ENCODE peak calls at places on chromosomes 11 and 22, in seven cellular contexts. One of them, this sample, is unnamed.

GRCh38 chr11:2521081-2521480 is 76.3 kb downstream of the KCNQ1 start:
- DNase-seq in activated CD8-positive, alpha-beta T cell treated with anti-CD3 and anti-CD28 coated beads for 36 hours: no peak
- DNase-seq in breast epithelium: peak; percentile 44
- DNase-seq in body of pancreas: peak; percentile 8
- DNase-seq in HepG2: no peak
- DNase-seq in heart left ventricle: no peak
- DNase-seq in HCT116: no peak
- DNase-seq in this sample: no peak

GRCh38 chr11:35367491-35367890 is 51.9 kb downstream of the SLC1A2 start:
- DNase-seq in body of pancreas: no peak
- DNase-seq in HCT116: no peak
- DNase-seq in HepG2: no peak
- DNase-seq in breast epithelium: no peak
- DNase-seq in activated CD8-positive, alpha-beta T cell treated with anti-CD3 and anti-CD28 coated beads for 36 hours: no peak
- DNase-seq in heart left ventricle: no peak
- DNase-seq in this sample: no peak

GRCh38 chr11:63961608-63962412 is 12.6 kb upstream of the COX8A start:
- DNase-seq in breast epithelium: no peak
- DNase-seq in HCT116: no peak
- DNase-seq in body of pancreas: no peak
- DNase-seq in HepG2: peak; percentile 46
- DNase-seq in activated CD8-positive, alpha-beta T cell treated with anti-CD3 and anti-CD28 coated beads for 36 hours: peak; percentile 35
- DNase-seq in heart left ventricle: no peak
- DNase-seq in this sample: peak; percentile 47

GRCh38 chr22:36237462-36238347 is 1.6 kb downstream of the APOL2 start:
- DNase-seq in HCT116: no peak
- DNase-seq in activated CD8-positive, alpha-beta T cell treated with anti-CD3 and anti-CD28 coated beads for 36 hours: peak; percentile 38
- DNase-seq in HepG2: no peak
- DNase-seq in breast epithelium: no peak
- DNase-seq in heart left ventricle: peak; percentile 34
- DNase-seq in body of pancreas: no peak
- DNase-seq in this sample: peak; percentile 52

GRCh38 chr22:46071451-46072029 is 78.8 kb upstream of the PPARA start:
- DNase-seq in HepG2: no peak
- DNase-seq in body of pancreas: peak; percentile 94
- DNase-seq in heart left ventricle: peak; percentile 95
- DNase-seq in breast epithelium: peak; percentile 96
- DNase-seq in HCT116: peak; percentile 80
- DNase-seq in activated CD8-positive, alpha-beta T cell treated with anti-CD3 and anti-CD28 coated beads for 36 hours: peak; percentile 67
- DNase-seq in this sample: no peak

GRCh38 chr11:128289048-128289447 is 298.3 kb downstream of the ETS1 start:
- DNase-seq in HCT116: no peak
- DNase-seq in heart left ventricle: no peak
- DNase-seq in breast epithelium: no peak
- DNase-seq in activated CD8-positive, alpha-beta T cell treated with anti-CD3 and anti-CD28 coated beads for 36 hours: peak; percentile 78
- DNase-seq in HepG2: no peak
- DNase-seq in body of pancreas: no peak
- DNase-seq in this sample: peak; percentile 26

GRCh38 chr11:116990061-116990473 is 108.2 kb downstream of the SIK3 start:
- DNase-seq in body of pancreas: no peak
- DNase-seq in activated CD8-positive, alpha-beta T cell treated with anti-CD3 and anti-CD28 coated beads for 36 hours: no peak
- DNase-seq in HCT116: no peak
- DNase-seq in breast epithelium: no peak
- DNase-seq in heart left ventricle: peak; percentile 28
- DNase-seq in HepG2: peak; percentile 90
- DNase-seq in this sample: no peak

GRCh38 chr22:44403930-44404329 is 91.2 kb upstream of the SHISAL1 start:
- DNase-seq in breast epithelium: peak; percentile 33
- DNase-seq in HepG2: no peak
- DNase-seq in HCT116: no peak
- DNase-seq in body of pancreas: no peak
- DNase-seq in activated CD8-positive, alpha-beta T cell treated with anti-CD3 and anti-CD28 coated beads for 36 hours: no peak
- DNase-seq in heart left ventricle: peak; percentile 20
- DNase-seq in this sample: no peak

GRCh38 chr11:32891657-32892354 is 805 bp upstream of the QSER1 start:
- DNase-seq in breast epithelium: no peak
- DNase-seq in heart left ventricle: no peak
- DNase-seq in body of pancreas: no peak
- DNase-seq in HCT116: no peak
- DNase-seq in activated CD8-positive, alpha-beta T cell treated with anti-CD3 and anti-CD28 coated beads for 36 hours: no peak
- DNase-seq in HepG2: no peak
- DNase-seq in this sample: no peak

GRCh38 chr11:31262761-31263160 is 106.8 kb downstream of the DCDC1 start:
- DNase-seq in heart left ventricle: no peak
- DNase-seq in body of pancreas: no peak
- DNase-seq in activated CD8-positive, alpha-beta T cell treated with anti-CD3 and anti-CD28 coated beads for 36 hours: no peak
- DNase-seq in HCT116: no peak
- DNase-seq in HepG2: no peak
- DNase-seq in breast epithelium: no peak
- DNase-seq in this sample: no peak

GRCh38 chr11:95487391-95487790 is 256.4 kb upstream of the SESN3 start:
- DNase-seq in HCT116: no peak
- DNase-seq in HepG2: no peak
- DNase-seq in body of pancreas: no peak
- DNase-seq in breast epithelium: no peak
- DNase-seq in activated CD8-positive, alpha-beta T cell treated with anti-CD3 and anti-CD28 coated beads for 36 hours: peak; percentile 17
- DNase-seq in heart left ventricle: no peak
- DNase-seq in this sample: peak; percentile 83

GRCh38 chr22:40603088-40603605 is 33.4 kb downstream of the MRTFA start:
- DNase-seq in HepG2: no peak
- DNase-seq in HCT116: no peak
- DNase-seq in activated CD8-positive, alpha-beta T cell treated with anti-CD3 and anti-CD28 coated beads for 36 hours: no peak
- DNase-seq in body of pancreas: no peak
- DNase-seq in heart left ventricle: no peak
- DNase-seq in breast epithelium: no peak
- DNase-seq in this sample: no peak

GRCh38 chr22:43534916-43535315 is 123.1 kb downstream of the MPPED1 start:
- DNase-seq in activated CD8-positive, alpha-beta T cell treated with anti-CD3 and anti-CD28 coated beads for 36 hours: no peak
- DNase-seq in breast epithelium: no peak
- DNase-seq in HepG2: no peak
- DNase-seq in heart left ventricle: no peak
- DNase-seq in body of pancreas: no peak
- DNase-seq in HCT116: no peak
- DNase-seq in this sample: no peak

GRCh38 chr22:28021116-28021997 is 102.3 kb upstream of the PITPNB start:
- DNase-seq in HCT116: no peak
- DNase-seq in body of pancreas: peak; percentile 7
- DNase-seq in breast epithelium: no peak
- DNase-seq in HepG2: no peak
- DNase-seq in activated CD8-positive, alpha-beta T cell treated with anti-CD3 and anti-CD28 coated beads for 36 hours: no peak
- DNase-seq in heart left ventricle: peak; percentile 10
- DNase-seq in this sample: no peak

GRCh38 chr11:72085836-72086475 is 5.3 kb downstream of the LRRC51 start:
- DNase-seq in body of pancreas: no peak
- DNase-seq in heart left ventricle: no peak
- DNase-seq in breast epithelium: no peak
- DNase-seq in activated CD8-positive, alpha-beta T cell treated with anti-CD3 and anti-CD28 coated beads for 36 hours: no peak
- DNase-seq in HepG2: no peak
- DNase-seq in HCT116: no peak
- DNase-seq in this sample: no peak

GRCh38 chr11:82939456-82939855 is 37.9 kb downstream of the DDIAS start:
- DNase-seq in HCT116: no peak
- DNase-seq in breast epithelium: no peak
- DNase-seq in HepG2: no peak
- DNase-seq in activated CD8-positive, alpha-beta T cell treated with anti-CD3 and anti-CD28 coated beads for 36 hours: no peak
- DNase-seq in heart left ventricle: no peak
- DNase-seq in body of pancreas: no peak
- DNase-seq in this sample: no peak

GRCh38 chr11:12536566-12536965 is 137.7 kb upstream of the TEAD1 start:
- DNase-seq in body of pancreas: no peak
- DNase-seq in breast epithelium: no peak
- DNase-seq in heart left ventricle: no peak
- DNase-seq in HepG2: no peak
- DNase-seq in HCT116: no peak
- DNase-seq in activated CD8-positive, alpha-beta T cell treated with anti-CD3 and anti-CD28 coated beads for 36 hours: no peak
- DNase-seq in this sample: no peak

GRCh38 chr11:133824593-133824992 is 20.7 kb downstream of the SPATA19 start:
- DNase-seq in heart left ventricle: no peak
- DNase-seq in HCT116: no peak
- DNase-seq in HepG2: no peak
- DNase-seq in breast epithelium: no peak
- DNase-seq in body of pancreas: no peak
- DNase-seq in activated CD8-positive, alpha-beta T cell treated with anti-CD3 and anti-CD28 coated beads for 36 hours: no peak
- DNase-seq in this sample: no peak

GRCh38 chr11:37104380-37104779 is 506.3 kb upstream of the RAG2 start:
- DNase-seq in breast epithelium: no peak
- DNase-seq in HepG2: no peak
- DNase-seq in body of pancreas: no peak
- DNase-seq in heart left ventricle: no peak
- DNase-seq in HCT116: no peak
- DNase-seq in activated CD8-positive, alpha-beta T cell treated with anti-CD3 and anti-CD28 coated beads for 36 hours: no peak
- DNase-seq in this sample: no peak

GRCh38 chr22:38861927-38862326 is 10.1 kb downstream of the CBX6 start:
- DNase-seq in activated CD8-positive, alpha-beta T cell treated with anti-CD3 and anti-CD28 coated beads for 36 hours: no peak
- DNase-seq in body of pancreas: no peak
- DNase-seq in heart left ventricle: no peak
- DNase-seq in HCT116: no peak
- DNase-seq in breast epithelium: no peak
- DNase-seq in HepG2: no peak
- DNase-seq in this sample: no peak
- TF ChIP-seq CTCF in activated CD8-positive, alpha-beta T cell treated with anti-CD3 and anti-CD28 coated beads for 36 hours: no peak
- TF ChIP-seq CTCF in body of pancreas: no peak
- TF ChIP-seq CTCF in heart left ventricle: no peak
- TF ChIP-seq CTCF in HCT116: no peak
- TF ChIP-seq CTCF in breast epithelium: no peak
- TF ChIP-seq CTCF in HepG2: no peak
- TF ChIP-seq CTCF in this sample: no peak

GRCh38 chr11:104154296-104154695 is 9.7 kb downstream of the PDGFD start:
- DNase-seq in HCT116: no peak
- DNase-seq in body of pancreas: no peak
- DNase-seq in activated CD8-positive, alpha-beta T cell treated with anti-CD3 and anti-CD28 coated beads for 36 hours: no peak
- DNase-seq in heart left ventricle: no peak
- DNase-seq in HepG2: no peak
- DNase-seq in breast epithelium: no peak
- DNase-seq in this sample: no peak

GRCh38 chr11:104148696-104149095 is 15.3 kb downstream of the PDGFD start:
- DNase-seq in HCT116: no peak
- DNase-seq in breast epithelium: no peak
- DNase-seq in body of pancreas: no peak
- DNase-seq in activated CD8-positive, alpha-beta T cell treated with anti-CD3 and anti-CD28 coated beads for 36 hours: no peak
- DNase-seq in heart left ventricle: no peak
- DNase-seq in HepG2: no peak
- DNase-seq in this sample: no peak

GRCh38 chr11:104148074-104148473 is 15.9 kb downstream of the PDGFD start:
- DNase-seq in heart left ventricle: no peak
- DNase-seq in breast epithelium: no peak
- DNase-seq in body of pancreas: no peak
- DNase-seq in activated CD8-positive, alpha-beta T cell treated with anti-CD3 and anti-CD28 coated beads for 36 hours: no peak
- DNase-seq in HepG2: no peak
- DNase-seq in HCT116: no peak
- DNase-seq in this sample: no peak

GRCh38 chr11:104152941-104153340 is 11.0 kb downstream of the PDGFD start:
- DNase-seq in breast epithelium: no peak
- DNase-seq in body of pancreas: no peak
- DNase-seq in HepG2: no peak
- DNase-seq in activated CD8-positive, alpha-beta T cell treated with anti-CD3 and anti-CD28 coated beads for 36 hours: no peak
- DNase-seq in HCT116: no peak
- DNase-seq in heart left ventricle: no peak
- DNase-seq in this sample: no peak

DNA sequence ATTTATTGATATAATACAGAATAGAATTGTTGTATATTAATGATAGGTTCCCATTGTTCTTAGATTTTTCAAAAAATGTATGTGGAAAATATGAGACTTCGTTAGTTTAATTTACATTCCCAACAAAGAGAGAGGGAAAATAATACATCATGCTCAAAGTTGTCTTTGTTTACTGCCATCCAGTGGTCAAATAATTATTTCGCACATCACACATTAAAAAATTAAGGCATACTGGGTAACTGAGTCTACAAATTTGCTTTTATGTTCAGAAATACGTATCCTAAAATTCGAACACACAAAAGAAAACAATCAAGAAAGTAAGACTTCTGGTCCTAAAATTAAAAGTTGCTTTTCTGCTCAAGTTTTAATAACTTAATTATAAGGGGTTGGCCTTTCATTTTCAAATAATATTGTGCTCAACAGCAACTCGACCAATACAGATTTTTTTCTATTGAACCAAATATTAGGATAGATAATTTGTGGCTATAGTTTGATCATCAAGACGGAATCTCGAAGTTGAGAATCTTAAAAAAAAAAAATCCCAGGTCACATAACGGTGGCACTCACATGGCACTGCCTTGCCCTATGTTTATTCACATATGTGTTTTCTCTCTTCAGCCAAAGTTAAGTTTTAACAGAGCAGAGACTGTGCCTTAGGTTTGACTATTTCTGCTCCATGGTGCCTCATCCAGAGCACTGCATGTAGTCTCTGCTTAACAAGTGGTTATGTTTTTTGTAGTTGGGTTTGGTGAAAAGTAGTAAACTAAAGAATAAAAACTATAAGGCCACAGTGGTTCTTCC is 12.3 kb downstream of the PDGFD start:
- DNase-seq in body of pancreas: no peak
- DNase-seq in heart left ventricle: no peak
- DNase-seq in activated CD8-positive, alpha-beta T cell treated with anti-CD3 and anti-CD28 coated beads for 36 hours: no peak
- DNase-seq in HCT116: peak; percentile 16
- DNase-seq in breast epithelium: no peak
- DNase-seq in HepG2: no peak
- DNase-seq in this sample: no peak
- TF ChIP-seq CTCF in body of pancreas: peak; percentile 55
- TF ChIP-seq CTCF in heart left ventricle: peak; percentile 36
- TF ChIP-seq CTCF in activated CD8-positive, alpha-beta T cell treated with anti-CD3 and anti-CD28 coated beads for 36 hours: peak; percentile 0
- TF ChIP-seq CTCF in HCT116: peak; percentile 20
- TF ChIP-seq CTCF in breast epithelium: no peak
- TF ChIP-seq CTCF in HepG2: peak; percentile 8
- TF ChIP-seq CTCF in this sample: peak; percentile 26

GRCh38 chr22:30435674-30436126 is 10.1 kb downstream of the MTFP1 start:
- DNase-seq in HCT116: peak; percentile 79
- DNase-seq in body of pancreas: no peak
- DNase-seq in activated CD8-positive, alpha-beta T cell treated with anti-CD3 and anti-CD28 coated beads for 36 hours: peak; percentile 93
- DNase-seq in heart left ventricle: peak; percentile 47
- DNase-seq in breast epithelium: no peak
- DNase-seq in HepG2: no peak
- DNase-seq in this sample: peak; percentile 61
- TF ChIP-seq CTCF in HCT116: peak; percentile 19
- TF ChIP-seq CTCF in body of pancreas: no peak
- TF ChIP-seq CTCF in activated CD8-positive, alpha-beta T cell treated with anti-CD3 and anti-CD28 coated beads for 36 hours: peak; percentile 64
- TF ChIP-seq CTCF in heart left ventricle: no peak
- TF ChIP-seq CTCF in breast epithelium: no peak
- TF ChIP-seq CTCF in HepG2: no peak
- TF ChIP-seq CTCF in this sample: no peak

GRCh38 chr11:20253796-20254195 is 93.5 kb upstream of the DBX1 start:
- DNase-seq in HCT116: no peak
- DNase-seq in breast epithelium: no peak
- DNase-seq in heart left ventricle: no peak
- DNase-seq in body of pancreas: no peak
- DNase-seq in activated CD8-positive, alpha-beta T cell treated with anti-CD3 and anti-CD28 coated beads for 36 hours: no peak
- DNase-seq in HepG2: no peak
- DNase-seq in this sample: no peak

GRCh38 chr11:20260307-20260706 is 100.0 kb upstream of the DBX1 start:
- DNase-seq in breast epithelium: no peak
- DNase-seq in HepG2: no peak
- DNase-seq in HCT116: no peak
- DNase-seq in heart left ventricle: no peak
- DNase-seq in activated CD8-positive, alpha-beta T cell treated with anti-CD3 and anti-CD28 coated beads for 36 hours: no peak
- DNase-seq in body of pancreas: no peak
- DNase-seq in this sample: no peak

GRCh38 chr11:20259506-20259905 is 99.2 kb upstream of the DBX1 start:
- DNase-seq in HepG2: no peak
- DNase-seq in body of pancreas: no peak
- DNase-seq in heart left ventricle: no peak
- DNase-seq in breast epithelium: no peak
- DNase-seq in HCT116: no peak
- DNase-seq in activated CD8-positive, alpha-beta T cell treated with anti-CD3 and anti-CD28 coated beads for 36 hours: no peak
- DNase-seq in this sample: no peak

GRCh38 chr11:20258496-20258895 is 98.2 kb upstream of the DBX1 start:
- DNase-seq in body of pancreas: no peak
- DNase-seq in heart left ventricle: no peak
- DNase-seq in activated CD8-positive, alpha-beta T cell treated with anti-CD3 and anti-CD28 coated beads for 36 hours: no peak
- DNase-seq in breast epithelium: no peak
- DNase-seq in HCT116: no peak
- DNase-seq in HepG2: no peak
- DNase-seq in this sample: no peak

GRCh38 chr11:20256925-20257324 is 96.7 kb upstream of the DBX1 start:
- DNase-seq in heart left ventricle: no peak
- DNase-seq in breast epithelium: no peak
- DNase-seq in HCT116: no peak
- DNase-seq in body of pancreas: no peak
- DNase-seq in HepG2: no peak
- DNase-seq in activated CD8-positive, alpha-beta T cell treated with anti-CD3 and anti-CD28 coated beads for 36 hours: no peak
- DNase-seq in this sample: no peak
- TF ChIP-seq CTCF in heart left ventricle: no peak
- TF ChIP-seq CTCF in breast epithelium: no peak
- TF ChIP-seq CTCF in HCT116: no peak
- TF ChIP-seq CTCF in body of pancreas: no peak
- TF ChIP-seq CTCF in HepG2: no peak
- TF ChIP-seq CTCF in activated CD8-positive, alpha-beta T cell treated with anti-CD3 and anti-CD28 coated beads for 36 hours: no peak
- TF ChIP-seq CTCF in this sample: no peak

This sample was measured in GM13976.